ENCODE peak calls at places on chromosomes 11 and 22, in five cellular contexts. One of them, this sample, is unnamed.

GRCh38 chr22:25741692-25742626 is at the start of gene MYO18B:
- DNase-seq in fibroblast of lung: peak
- DNase-seq in mammary epithelial cell: no peak
- DNase-seq in neural progenitor cell: no peak
- DNase-seq in GM23248: no peak
- DNase-seq in this sample: peak

GRCh38 chr11:113314389-113315301 is at the start of gene TTC12:
- DNase-seq in fibroblast of lung: peak
- DNase-seq in mammary epithelial cell: peak
- DNase-seq in neural progenitor cell: peak
- DNase-seq in GM23248: peak
- DNase-seq in this sample: peak

GRCh38 chr11:126519653-126520573 is 164.4 kb downstream of the ST3GAL4 start:
- DNase-seq in fibroblast of lung: no peak
- DNase-seq in mammary epithelial cell: no peak
- DNase-seq in neural progenitor cell: no peak
- DNase-seq in GM23248: no peak
- DNase-seq in this sample: no peak

GRCh38 chr22:28435271-28435825 is 244.3 kb downstream of the TTC28 start:
- DNase-seq in fibroblast of lung: no peak
- DNase-seq in mammary epithelial cell: peak
- DNase-seq in neural progenitor cell: no peak
- DNase-seq in GM23248: peak
- DNase-seq in this sample: no peak

GRCh38 chr22:47034905-47035419 is 272.5 kb downstream of the TBC1D22A start:
- DNase-seq in fibroblast of lung: no peak
- DNase-seq in mammary epithelial cell: no peak
- DNase-seq in neural progenitor cell: no peak
- DNase-seq in GM23248: no peak
- DNase-seq in this sample: no peak

GRCh38 chr11:13152736-13153541 is 124.7 kb upstream of the BMAL1 start:
- DNase-seq in fibroblast of lung: peak
- DNase-seq in mammary epithelial cell: no peak
- DNase-seq in neural progenitor cell: peak
- DNase-seq in GM23248: peak
- DNase-seq in this sample: no peak

GRCh38 chr22:29030618-29031235 is 30.9 kb downstream of the C22orf31 start:
- DNase-seq in fibroblast of lung: peak
- DNase-seq in mammary epithelial cell: peak
- DNase-seq in neural progenitor cell: peak
- DNase-seq in GM23248: peak
- DNase-seq in this sample: peak

GRCh38 chr11:2807801-2808241 is 77.8 kb downstream of the CDKN1C start:
- DNase-seq in fibroblast of lung: no peak
- DNase-seq in mammary epithelial cell: no peak
- DNase-seq in neural progenitor cell: no peak
- DNase-seq in GM23248: no peak
- DNase-seq in this sample: no peak

GRCh38 chr11:19714387-19715363 is 2.0 kb downstream of the NAV2 start:
- DNase-seq in fibroblast of lung: peak
- DNase-seq in mammary epithelial cell: peak
- DNase-seq in neural progenitor cell: peak
- DNase-seq in GM23248: peak
- DNase-seq in this sample: peak

GRCh38 chr11:103332409-103332808 is 223.2 kb downstream of the DYNC2H1 start:
- DNase-seq in fibroblast of lung: no peak
- DNase-seq in mammary epithelial cell: no peak
- DNase-seq in neural progenitor cell: no peak
- DNase-seq in GM23248: no peak
- DNase-seq in this sample: no peak

GRCh38 chr22:24435861-24436351 is 8.5 kb downstream of the ADORA2A start:
- DNase-seq in fibroblast of lung: no peak
- DNase-seq in mammary epithelial cell: no peak
- DNase-seq in neural progenitor cell: no peak
- DNase-seq in GM23248: peak
- DNase-seq in this sample: no peak

GRCh38 chr11:94958118-94958517 is 15.2 kb downstream of the CWC15 start:
- DNase-seq in fibroblast of lung: peak
- DNase-seq in mammary epithelial cell: peak
- DNase-seq in neural progenitor cell: no peak
- DNase-seq in GM23248: peak
- DNase-seq in this sample: peak

GRCh38 chr22:45678961-45679912 is 7.6 kb downstream of the ATXN10 start:
- DNase-seq in fibroblast of lung: peak
- DNase-seq in mammary epithelial cell: peak
- DNase-seq in neural progenitor cell: no peak
- DNase-seq in GM23248: peak
- DNase-seq in this sample: peak

GRCh38 chr11:18064035-18064434 is 18.0 kb upstream of the TPH1 start:
- DNase-seq in fibroblast of lung: no peak
- DNase-seq in mammary epithelial cell: no peak
- DNase-seq in neural progenitor cell: no peak
- DNase-seq in GM23248: no peak
- DNase-seq in this sample: no peak

GRCh38 chr11:29879560-29879959 is 137.3 kb downstream of the KCNA4 start:
- DNase-seq in fibroblast of lung: no peak
- DNase-seq in mammary epithelial cell: no peak
- DNase-seq in neural progenitor cell: no peak
- DNase-seq in GM23248: peak
- DNase-seq in this sample: no peak

GRCh38 chr11:103842795-103843194 is 193.6 kb upstream of the DDI1 start:
- DNase-seq in fibroblast of lung: peak
- DNase-seq in mammary epithelial cell: no peak
- DNase-seq in neural progenitor cell: peak
- DNase-seq in GM23248: peak
- DNase-seq in this sample: peak

GRCh38 chr11:28107331-28107725 is 628 bp downstream of the KIF18A start:
- DNase-seq in fibroblast of lung: no peak
- DNase-seq in mammary epithelial cell: no peak
- DNase-seq in neural progenitor cell: peak
- DNase-seq in GM23248: peak
- DNase-seq in this sample: no peak

GRCh38 chr11:126334665-126335462 is 20.6 kb upstream of the ST3GAL4 start:
- DNase-seq in fibroblast of lung: peak
- DNase-seq in mammary epithelial cell: no peak
- DNase-seq in neural progenitor cell: no peak
- DNase-seq in GM23248: peak
- DNase-seq in this sample: peak

GRCh38 chr11:62489204-62489603 is 57.4 kb downstream of the AHNAK start:
- DNase-seq in fibroblast of lung: peak
- DNase-seq in mammary epithelial cell: no peak
- DNase-seq in neural progenitor cell: no peak
- DNase-seq in GM23248: peak
- DNase-seq in this sample: peak

GRCh38 chr11:20042025-20042639 is 118.1 kb downstream of the DBX1 start:
- DNase-seq in fibroblast of lung: peak
- DNase-seq in mammary epithelial cell: peak
- DNase-seq in neural progenitor cell: no peak
- DNase-seq in GM23248: peak
- DNase-seq in this sample: peak

DNA sequence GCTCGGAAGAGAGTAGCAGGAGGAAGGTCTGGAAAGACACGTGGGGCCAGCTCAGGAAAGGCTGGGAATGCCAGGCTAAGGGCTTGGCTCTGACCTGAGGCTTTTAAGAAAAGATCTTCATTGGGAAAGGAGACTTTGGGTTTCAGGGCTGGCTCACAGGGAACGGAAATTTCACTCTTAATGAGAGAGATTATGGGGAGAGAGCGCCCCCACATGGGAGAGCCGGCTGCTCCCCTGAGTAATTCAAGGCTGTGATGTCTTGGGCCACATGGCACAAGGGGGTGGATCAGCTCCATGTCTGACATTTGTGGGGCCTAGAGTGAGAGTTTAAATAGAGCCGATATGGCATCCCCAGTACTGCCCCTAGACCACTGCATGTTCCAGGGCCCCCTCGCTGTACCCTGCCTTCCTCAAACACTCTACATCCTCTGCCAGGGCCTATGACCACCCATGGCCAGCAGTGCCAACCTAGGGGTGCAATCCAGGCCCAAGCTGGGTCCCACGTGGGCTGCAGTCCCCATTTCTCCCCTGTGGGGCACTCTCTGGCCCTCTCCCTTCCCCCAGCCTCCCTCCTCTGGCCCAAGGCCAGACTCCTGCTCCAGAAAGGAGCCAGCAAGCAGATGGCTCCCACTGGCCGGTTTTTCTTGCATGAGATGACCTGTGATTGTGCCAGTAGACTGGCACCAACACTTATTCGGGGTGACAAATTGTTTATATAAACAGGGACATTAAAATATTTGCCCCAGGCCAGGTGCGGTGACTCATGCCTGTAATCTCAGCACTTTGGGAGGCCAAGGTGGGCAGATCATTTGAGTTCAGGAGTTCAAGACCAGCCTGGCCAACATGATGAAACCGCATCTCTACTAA is 75.2 kb downstream of the ISX start:
- DNase-seq in fibroblast of lung: no peak
- DNase-seq in mammary epithelial cell: no peak
- DNase-seq in neural progenitor cell: peak
- DNase-seq in GM23248: peak
- DNase-seq in this sample: no peak
- H2AFZ ChIP-seq in fibroblast of lung: no peak
- H2AFZ ChIP-seq in mammary epithelial cell: no peak
- H2AFZ ChIP-seq in neural progenitor cell: no peak
- H2AFZ ChIP-seq in GM23248: no peak
- H2AFZ ChIP-seq in this sample: no peak

DNA sequence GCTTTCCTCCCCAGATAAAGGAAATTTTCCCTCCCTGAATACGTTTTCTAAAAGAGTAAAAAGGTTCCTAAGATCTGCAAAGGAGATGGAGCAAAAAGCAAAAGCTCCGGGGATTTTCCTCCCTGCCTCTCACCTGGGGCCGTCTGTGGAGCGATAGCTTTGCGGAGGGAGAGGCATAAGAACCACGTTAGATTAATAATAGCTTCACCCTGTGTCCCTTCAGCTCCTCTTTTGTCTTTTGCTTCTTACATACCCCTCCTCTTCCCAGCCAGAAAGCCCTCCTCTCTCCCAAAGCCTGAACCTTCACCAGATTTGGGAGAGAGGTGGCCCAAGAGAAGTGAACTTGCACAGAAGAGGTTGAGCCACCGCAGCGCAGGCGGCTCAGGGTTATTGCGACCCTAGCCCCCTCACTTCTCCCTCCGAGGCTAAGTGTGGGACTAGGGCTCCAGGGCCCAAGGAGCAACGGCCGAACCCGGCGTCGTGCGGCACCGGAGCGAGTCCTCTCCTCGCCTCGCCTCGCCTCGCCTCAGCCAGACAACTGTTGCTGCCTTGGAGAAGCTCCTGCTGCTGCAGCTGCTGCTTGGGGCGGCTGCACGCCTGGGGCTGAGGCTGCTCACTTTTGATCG is 97.6 kb upstream of the HSD17B12 start:
- DNase-seq in fibroblast of lung: no peak
- DNase-seq in mammary epithelial cell: no peak
- DNase-seq in neural progenitor cell: peak
- DNase-seq in GM23248: peak
- DNase-seq in this sample: no peak
- TF ChIP-seq EZH2 in fibroblast of lung: no peak
- TF ChIP-seq EZH2 in mammary epithelial cell: peak
- TF ChIP-seq EZH2 in neural progenitor cell: peak
- TF ChIP-seq EZH2 in GM23248: peak
- TF ChIP-seq EZH2 in this sample: peak

DNA sequence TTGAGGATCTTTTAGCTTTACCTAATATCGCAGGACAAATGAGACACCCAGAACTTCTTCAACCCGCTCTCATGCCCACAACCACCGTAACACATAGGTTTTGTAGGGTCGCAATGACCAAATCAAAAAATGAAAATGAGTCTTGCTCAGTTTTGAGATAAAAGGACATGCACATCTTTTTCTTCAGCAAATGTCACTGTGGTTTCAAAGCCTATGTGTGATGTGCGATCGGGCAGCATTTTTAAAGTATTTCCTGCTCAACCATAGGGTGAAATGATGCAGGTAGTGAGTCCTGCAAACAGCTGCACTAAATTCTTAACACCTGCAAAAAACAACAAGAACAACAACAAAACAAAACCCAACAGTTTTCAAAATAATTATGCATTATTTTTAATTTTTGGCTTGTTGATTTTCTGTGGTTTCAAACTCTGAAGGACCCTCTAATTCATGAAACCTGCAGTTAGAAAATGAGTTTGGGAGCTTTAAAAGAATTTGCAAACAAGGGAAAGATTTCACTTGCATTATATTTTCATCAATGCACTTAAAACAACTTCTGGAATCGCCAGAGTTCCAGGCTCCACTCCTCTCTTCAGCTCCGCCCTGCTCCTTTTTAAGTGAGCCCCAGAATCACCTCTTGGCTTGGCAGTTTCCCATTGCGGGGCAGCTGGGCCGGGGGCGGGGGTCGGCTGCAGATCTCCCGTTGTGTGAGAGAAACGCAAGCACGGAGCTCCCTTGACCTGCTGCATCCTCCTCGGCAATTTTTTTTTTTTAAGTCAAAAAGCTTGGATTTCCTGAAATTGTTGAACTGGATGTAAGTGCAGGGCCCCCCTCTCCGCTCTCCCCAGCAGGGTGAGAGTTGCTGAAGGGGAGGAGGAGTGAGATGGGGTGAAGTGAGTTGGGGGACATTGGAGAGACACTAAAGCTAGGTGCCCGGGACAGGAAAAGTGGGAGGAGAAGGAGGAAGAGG is 79.5 kb downstream of the PRR5L start:
- DNase-seq in fibroblast of lung: peak
- DNase-seq in mammary epithelial cell: no peak
- DNase-seq in neural progenitor cell: peak
- DNase-seq in GM23248: peak
- DNase-seq in this sample: no peak
- H2AFZ ChIP-seq in fibroblast of lung: no peak
- H2AFZ ChIP-seq in mammary epithelial cell: peak
- H2AFZ ChIP-seq in neural progenitor cell: peak
- H2AFZ ChIP-seq in GM23248: peak
- H2AFZ ChIP-seq in this sample: peak

GRCh38 chr11:89436071-89436470 is 55.1 kb downstream of the NOX4 start:
- DNase-seq in fibroblast of lung: peak
- DNase-seq in mammary epithelial cell: peak
- DNase-seq in neural progenitor cell: peak
- DNase-seq in GM23248: peak
- DNase-seq in this sample: peak

GRCh38 chr11:89441606-89442005 is 49.6 kb downstream of the NOX4 start:
- DNase-seq in fibroblast of lung: no peak
- DNase-seq in mammary epithelial cell: no peak
- DNase-seq in neural progenitor cell: no peak
- DNase-seq in GM23248: no peak
- DNase-seq in this sample: no peak

GRCh38 chr11:89433278-89433677 is 57.9 kb downstream of the NOX4 start:
- DNase-seq in fibroblast of lung: no peak
- DNase-seq in mammary epithelial cell: no peak
- DNase-seq in neural progenitor cell: no peak
- DNase-seq in GM23248: no peak
- DNase-seq in this sample: no peak

GRCh38 chr11:89442801-89443200 is 48.4 kb downstream of the NOX4 start:
- DNase-seq in fibroblast of lung: no peak
- DNase-seq in mammary epithelial cell: no peak
- DNase-seq in neural progenitor cell: no peak
- DNase-seq in GM23248: no peak
- DNase-seq in this sample: no peak

DNA sequence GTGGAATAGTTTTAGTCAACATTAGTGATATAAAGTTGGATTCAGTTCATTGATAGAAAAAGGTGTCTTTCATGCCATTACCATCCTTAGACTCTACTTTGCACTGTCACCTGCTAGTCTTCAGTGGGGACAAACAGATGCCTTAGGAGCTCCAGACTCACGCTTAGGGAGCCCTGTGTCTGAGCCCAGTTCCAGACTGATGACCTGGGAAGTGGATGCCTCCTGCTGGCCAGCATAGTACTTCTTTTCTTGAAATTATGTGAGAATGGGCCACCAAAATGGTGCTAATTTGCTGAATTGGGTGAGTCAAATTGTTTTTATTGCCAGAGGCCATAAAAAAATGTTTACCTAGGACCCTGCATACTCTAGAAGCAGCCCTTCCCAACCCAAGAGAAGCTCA is 53.9 kb downstream of the NOX4 start:
- DNase-seq in fibroblast of lung: no peak
- DNase-seq in mammary epithelial cell: no peak
- DNase-seq in neural progenitor cell: peak
- DNase-seq in GM23248: no peak
- DNase-seq in this sample: no peak
- TF ChIP-seq EZH2 in fibroblast of lung: no peak
- TF ChIP-seq EZH2 in mammary epithelial cell: no peak
- TF ChIP-seq EZH2 in neural progenitor cell: no peak
- TF ChIP-seq EZH2 in GM23248: no peak
- TF ChIP-seq EZH2 in this sample: no peak

This sample was measured in astrocyte.